ENCODE peak calls at places on chromosome 5, in four cellular contexts. G is lower lobe of right lung, C is colonic mucosa, H is GM20000. D is an unnamed sample.

GRCh38 chr5:147935032-147935431 is 28.7 kb upstream of the C5orf46 start:
- DNase-seq in G (no peak), C (no peak), H (no peak), D (peak; percentile 77)

GRCh38 chr5:92444888-92445287 is 1061.8 kb upstream of the ARRDC3 start:
- DNase-seq in G (no peak), C (no peak), H (no peak), D (no peak)

GRCh38 chr5:116872986-116873385 is 298.4 kb upstream of the SEMA6A start:
- DNase-seq in G (no peak), C (no peak), H (no peak), D (no peak)

GRCh38 chr5:170293273-170293672 is 4.3 kb downstream of the LCP2 start:
- DNase-seq in G (peak; percentile 78), C (peak; percentile 59), H (peak; percentile 71), D (no peak)

GRCh38 chr5:75611324-75612210 is at the start of gene ANKDD1B:
- DNase-seq in G (peak; percentile 65), C (peak; percentile 54), H (peak; percentile 41), D (peak; percentile 60)

GRCh38 chr5:83802686-83803085 is 82.0 kb upstream of the HAPLN1 start:
- DNase-seq in G (no peak), C (no peak), H (no peak), D (no peak)

GRCh38 chr5:33049298-33049697 is 338.2 kb downstream of the NPR3 start:
- DNase-seq in G (no peak), C (no peak), H (no peak), D (no peak)

GRCh38 chr5:124748687-124749594 is 2.5 kb upstream of the ZNF608 start:
- DNase-seq in G (peak; percentile 68), C (peak; percentile 95), H (peak; percentile 86), D (peak; percentile 97)

GRCh38 chr5:9630251-9630650 is at the start of gene TAS2R1:
- DNase-seq in G (no peak), C (no peak), H (no peak), D (no peak)

GRCh38 chr5:115888027-115888426 is 46.3 kb downstream of the AP3S1 start:
- DNase-seq in G (no peak), C (no peak), H (no peak), D (peak; percentile 56)

GRCh38 chr5:142107729-142108431 is 699 bp upstream of the NDFIP1 start:
- DNase-seq in G (no peak), C (no peak), H (no peak), D (no peak)

GRCh38 chr5:171322527-171322926 is 13.5 kb downstream of the TLX3 start:
- DNase-seq in G (no peak), C (no peak), H (no peak), D (no peak)

GRCh38 chr5:153276151-153276550 is 214.3 kb upstream of the GRIA1 start:
- DNase-seq in G (no peak), C (no peak), H (no peak), D (no peak)

GRCh38 chr5:104431946-104432345 is 869.4 kb upstream of the NUDT12 start:
- DNase-seq in G (no peak), C (no peak), H (no peak), D (no peak)

GRCh38 chr5:32587067-32587551 is 1.8 kb downstream of the SUB1 start:
- DNase-seq in G (no peak), C (no peak), H (no peak), D (no peak)

GRCh38 chr5:76691470-76692273 is 24.3 kb upstream of the F2R start:
- DNase-seq in G (no peak), C (no peak), H (peak; percentile 14), D (peak; percentile 98)

GRCh38 chr5:54754878-54755277 is 230.5 kb downstream of the ESM1 start:
- DNase-seq in G (no peak), C (no peak), H (no peak), D (no peak)

GRCh38 chr5:142014911-142015584 is 2.2 kb upstream of the GNPDA1 start:
- DNase-seq in G (no peak), C (peak; percentile 39), H (peak; percentile 75), D (peak; percentile 83)

GRCh38 chr5:131357739-131358561 is 94.1 kb downstream of the CDC42SE2 start:
- DNase-seq in G (no peak), C (no peak), H (no peak), D (no peak)

GRCh38 chr5:119269061-119269579 is 86.7 kb upstream of the TNFAIP8 start:
- DNase-seq in G (peak; percentile 58), C (peak; percentile 58), H (peak; percentile 16), D (peak; percentile 73)

GRCh38 chr5:32170303-32171170 is 3.6 kb downstream of the GOLPH3 start:
- DNase-seq in G (no peak), C (no peak), H (no peak), D (peak; percentile 41)

GRCh38 chr5:73544429-73545402 is 20.7 kb downstream of the ANKRA2 start:
- DNase-seq in G (peak; percentile 62), C (peak; percentile 88), H (no peak), D (peak; percentile 76)

GRCh38 chr5:35665066-35665465 is 47.4 kb downstream of the SPEF2 start:
- DNase-seq in G (no peak), C (no peak), H (no peak), D (peak; percentile 7)

GRCh38 chr5:137291436-137291835 is 207.7 kb downstream of the SPOCK1 start:
- DNase-seq in G (no peak), C (no peak), H (no peak), D (no peak)

GRCh38 chr5:139847790-139848507 is 52.3 kb downstream of the PSD2 start:
- DNase-seq in G (peak; percentile 73), C (peak; percentile 25), H (peak; percentile 87), D (peak; percentile 71)

GRCh38 chr5:163838738-163839137 is 333.3 kb downstream of the MAT2B start:
- DNase-seq in G (no peak), C (no peak), H (no peak), D (no peak)

GRCh38 chr5:42800748-42801330 is 10.9 kb downstream of the SELENOP start:
- DNase-seq in G (no peak), C (no peak), H (no peak), D (no peak)

GRCh38 chr5:54895816-54896341 is 89.5 kb downstream of the ESM1 start:
- DNase-seq in G (no peak), C (no peak), H (no peak), D (peak; percentile 40)

GRCh38 chr5:64811050-64811640 is 42.4 kb downstream of the CWC27 start:
- DNase-seq in G (no peak), C (peak; percentile 18), H (peak; percentile 16), D (peak; percentile 65)

GRCh38 chr5:128736567-128736966 is 198.5 kb upstream of the FBN2 start:
- DNase-seq in G (no peak), C (peak; percentile 33), H (no peak), D (peak; percentile 8)

GRCh38 chr5:96934291-96934694 is 1.6 kb upstream of the LNPEP start:
- DNase-seq in G (no peak), C (peak; percentile 25), H (no peak), D (no peak)

GRCh38 chr5:96935556-96936430 is at the start of gene LNPEP:
- DNase-seq in G (peak; percentile 97), C (peak; percentile 99), H (peak; percentile 90), D (peak; percentile 99)

GRCh38 chr5:96936431-96937221 is 746 bp downstream of the LNPEP start:
- DNase-seq in G (peak; percentile 65), C (peak; percentile 58), H (peak; percentile 38), D (peak; percentile 57)

GRCh38 chr5:96933764-96934163 is 2.1 kb upstream of the LNPEP start:
- DNase-seq in G (no peak), C (no peak), H (no peak), D (no peak)

DNA sequence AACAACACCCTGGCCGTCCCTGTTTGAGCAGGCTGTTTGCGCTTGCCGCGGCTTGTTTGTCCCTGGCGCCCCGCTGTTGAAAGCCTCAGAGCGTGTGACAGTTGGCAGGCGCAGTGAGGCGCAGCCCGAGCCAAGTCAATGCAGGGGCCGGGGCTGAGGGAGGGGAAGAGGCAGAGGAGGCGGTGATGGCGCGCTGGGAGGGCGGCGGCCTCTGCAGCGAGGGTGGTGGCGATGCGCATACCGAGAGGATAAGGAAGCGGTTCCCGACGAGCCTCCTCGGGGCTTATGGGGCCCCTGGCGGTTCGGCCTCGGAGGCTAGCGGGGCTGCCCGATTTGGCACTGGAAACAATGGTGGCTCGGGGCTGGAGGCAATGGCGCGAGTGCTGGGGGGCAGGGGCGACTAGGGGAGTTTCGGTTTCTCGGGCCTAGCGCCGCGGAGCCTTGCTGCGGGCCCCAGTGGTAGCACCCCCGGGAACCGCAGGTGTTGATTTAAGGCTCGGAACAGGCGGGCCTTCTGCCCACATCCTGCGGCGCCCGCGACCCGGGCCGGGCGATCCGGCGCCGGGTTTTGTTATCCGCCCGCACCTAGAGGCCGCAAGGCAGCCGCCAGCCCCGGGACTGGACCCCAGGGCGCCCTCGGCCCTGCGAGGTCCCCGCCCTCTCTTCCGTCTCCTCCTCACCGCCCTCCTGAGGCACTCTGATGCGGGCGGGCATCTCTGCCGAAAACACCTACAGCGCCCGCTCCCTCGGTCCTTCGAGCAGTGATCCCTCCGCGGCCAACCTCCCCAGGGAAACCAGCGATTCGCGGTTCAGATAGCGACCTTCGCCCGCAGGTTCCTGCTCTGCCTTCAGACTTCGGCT is 955 bp upstream of the LNPEP start:
- DNase-seq in G (peak; percentile 96), C (peak; percentile 92), H (peak; percentile 86), D (peak; percentile 94)
- TF ChIP-seq CTCF in G (peak; percentile 14), C (no peak), H (no peak), D (no peak)

GRCh38 chr5:168298949-168299348 is 7.5 kb downstream of the WWC1 start:
- DNase-seq in G (no peak), C (no peak), H (no peak), D (no peak)

GRCh38 chr5:168291961-168292782 is 727 bp downstream of the WWC1 start:
- DNase-seq in G (no peak), C (peak; percentile 36), H (peak; percentile 51), D (no peak)

GRCh38 chr5:168296687-168297086 is 5.2 kb downstream of the WWC1 start:
- DNase-seq in G (no peak), C (no peak), H (no peak), D (no peak)

GRCh38 chr5:168292783-168293696 is 1.6 kb downstream of the WWC1 start:
- DNase-seq in G (no peak), C (no peak), H (no peak), D (no peak)

GRCh38 chr5:168295574-168296201 is 4.2 kb downstream of the WWC1 start:
- DNase-seq in G (peak; percentile 58), C (no peak), H (no peak), D (no peak)
- TF ChIP-seq CTCF in G (peak; percentile 31), C (no peak), H (no peak), D (no peak)

DNA sequence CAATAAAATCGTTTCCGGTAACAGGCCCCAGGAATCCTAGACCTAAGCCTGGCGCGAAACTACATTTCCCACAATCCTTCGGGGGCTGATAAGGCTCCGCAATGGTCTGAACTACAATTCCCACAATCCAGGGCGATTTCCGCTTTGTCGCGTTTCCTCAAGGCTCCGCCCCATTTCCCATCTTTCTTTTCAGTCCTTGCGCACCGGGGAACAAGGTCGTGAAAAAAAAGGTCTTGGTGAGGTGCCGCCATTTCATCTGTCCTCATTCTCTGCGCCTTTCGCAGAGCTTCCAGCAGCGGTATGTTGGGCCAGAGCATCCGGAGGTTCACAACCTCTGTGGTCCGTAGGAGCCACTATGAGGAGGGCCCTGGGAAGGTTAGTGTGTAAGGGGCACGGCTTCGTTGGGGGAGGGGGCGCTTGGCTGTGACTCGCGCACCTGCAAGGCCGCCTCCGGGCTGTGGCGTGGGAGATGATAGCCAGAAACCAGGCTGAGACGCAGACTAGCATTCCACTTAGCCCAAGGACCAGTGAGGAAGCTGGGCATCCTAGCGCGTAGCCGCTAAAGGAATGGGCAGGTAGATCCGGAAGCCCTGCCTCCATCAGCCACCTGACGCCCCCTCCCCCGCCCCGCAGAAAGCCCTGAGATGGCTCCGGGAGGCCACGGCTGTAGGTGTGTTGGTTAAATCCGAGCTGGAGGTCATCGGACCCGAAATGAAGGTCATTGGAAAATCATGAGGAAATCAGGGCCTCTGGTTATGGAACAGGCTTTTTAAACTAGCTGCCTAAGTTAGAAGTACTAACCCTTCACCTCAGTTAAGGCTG is at the start of gene COX7C:
- DNase-seq in G (peak; percentile 90), C (peak; percentile 96), H (peak; percentile 88), D (peak; percentile 97)
- TF ChIP-seq CTCF in G (no peak), C (no peak), H (no peak), D (no peak)

GRCh38 chr5:6550628-6551027 is 82.2 kb downstream of the NSUN2 start:
- DNase-seq in G (no peak), C (no peak), H (no peak), D (no peak)
- TF ChIP-seq CTCF in G (no peak), C (no peak), H (no peak), D (no peak)

D was measured in endothelial cell of umbilical vein.